ENCODE peak calls at places on chromosome 13, in five cellular contexts. H is neural progenitor cell, Z is GM23338, C is PC-3, K is SK-N-SH. F is an unnamed sample. For H3K36me3, the result is how much of the 10 kb centered on the place peaks cover.

GRCh38 chr13:60112771-60113170 is 51.0 kb downstream of the DIAPH3 start:
- DNase-seq in H (no peak), K (no peak), C (no peak), Z (no peak), F (no peak)

GRCh38 chr13:30526612-30527217 is 61.0 kb upstream of the HMGB1 start:
- DNase-seq in C (no peak), K (peak), Z (peak), H (peak), F (no peak)

GRCh38 chr13:31236211-31236786 is 36.5 kb downstream of the B3GLCT start:
- DNase-seq in Z (peak), K (peak), C (peak), H (peak), F (peak)

GRCh38 chr13:78139765-78140164 is 221.1 kb upstream of the EDNRB start:
- DNase-seq in C (no peak), H (no peak), K (peak), Z (no peak), F (no peak)

GRCh38 chr13:81381560-81381959 is 1040.6 kb upstream of the SPRY2 start:
- DNase-seq in H (no peak), C (no peak), K (no peak), Z (no peak), F (no peak)

GRCh38 chr13:48377857-48378256 is 35.1 kb downstream of the LPAR6 start:
- DNase-seq in Z (no peak), C (no peak), K (no peak), H (no peak), F (no peak)

GRCh38 chr13:28466151-28466550 is 28.8 kb downstream of the FLT1 start:
- DNase-seq in K (no peak), H (no peak), Z (no peak), C (peak), F (no peak)

GRCh38 chr13:50127017-50127725 is 111.9 kb downstream of the KCNRG start:
- DNase-seq in C (no peak), K (no peak), Z (peak), H (peak), F (no peak)

GRCh38 chr13:27607125-27607524 is 13.2 kb downstream of the LNX2 start:
- DNase-seq in C (peak), K (no peak), Z (no peak), H (no peak), F (no peak)

GRCh38 chr13:98345103-98345899 is 168.2 kb upstream of the RNF113B start:
- DNase-seq in K (peak), Z (no peak), H (no peak), C (no peak), F (no peak)
- TF ChIP-seq CTCF in K (no peak), Z (no peak), H (no peak), C (no peak), F (no peak)

GRCh38 chr13:70107125-70107497 is 515 bp upstream of the ATXN8OS start:
- DNase-seq in K (peak), H (peak), C (no peak), Z (no peak), F (no peak)
- H3K36me3 ChIP-seq in K (under half), H (under half), C (under half), Z (under half), F (under half)

DNA sequence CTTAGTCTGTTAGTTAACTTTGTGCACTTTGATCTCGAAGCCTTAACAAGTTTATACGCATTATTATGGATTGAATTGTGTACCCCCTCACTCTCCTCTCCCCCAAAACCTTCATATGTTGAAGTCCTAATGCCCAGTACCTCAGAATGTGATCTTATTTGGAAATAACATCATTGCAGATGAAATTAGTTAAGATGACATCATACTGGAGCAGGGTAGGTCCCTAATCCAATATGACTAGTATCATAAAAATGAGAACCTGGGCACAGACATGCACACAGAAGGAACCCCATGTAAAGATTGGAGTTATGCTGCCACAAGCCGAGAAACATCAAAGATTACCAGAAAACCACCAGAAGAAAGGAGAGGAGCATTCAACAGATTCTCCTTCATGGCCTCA is 85.8 kb upstream of the TSC22D1 start:
- DNase-seq in H (no peak), K (no peak), C (no peak), Z (no peak), F (no peak)
- TF ChIP-seq EZH2phosphoT487 in H (no peak), K (no peak), C (no peak), Z (no peak), F (no peak)

DNA sequence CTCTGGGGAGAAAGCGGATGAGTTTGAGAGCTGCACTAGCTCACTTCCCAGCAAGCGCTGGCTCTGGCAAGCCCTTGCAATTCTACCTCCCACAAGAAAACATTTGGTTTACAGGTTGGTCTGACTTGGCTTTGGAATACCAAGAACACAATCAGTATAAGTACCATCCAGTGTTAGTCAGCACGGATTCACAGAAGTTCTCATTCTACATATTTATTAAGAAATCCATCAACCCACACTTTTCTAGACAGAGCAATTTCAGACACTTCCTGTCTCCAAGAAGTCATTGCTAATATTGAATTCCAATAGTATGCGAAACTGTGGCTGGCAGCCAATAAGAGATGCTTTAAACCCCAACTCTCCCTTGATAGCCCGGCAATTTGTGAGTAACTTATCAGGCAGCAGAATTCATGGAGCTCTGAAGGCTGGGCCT is 59.5 kb upstream of the WASF3 start:
- DNase-seq in C (peak), H (no peak), Z (no peak), K (no peak), F (no peak)
- TF ChIP-seq CTCF in C (no peak), H (no peak), Z (no peak), K (no peak), F (no peak)

GRCh38 chr13:75796825-75797224 is 160.7 kb downstream of the LMO7 start:
- DNase-seq in C (peak), H (no peak), Z (no peak), K (no peak), F (no peak)
- H3K36me3 ChIP-seq in C (under half), H (under half), Z (under half), K (half or more), F (under half)

DNA sequence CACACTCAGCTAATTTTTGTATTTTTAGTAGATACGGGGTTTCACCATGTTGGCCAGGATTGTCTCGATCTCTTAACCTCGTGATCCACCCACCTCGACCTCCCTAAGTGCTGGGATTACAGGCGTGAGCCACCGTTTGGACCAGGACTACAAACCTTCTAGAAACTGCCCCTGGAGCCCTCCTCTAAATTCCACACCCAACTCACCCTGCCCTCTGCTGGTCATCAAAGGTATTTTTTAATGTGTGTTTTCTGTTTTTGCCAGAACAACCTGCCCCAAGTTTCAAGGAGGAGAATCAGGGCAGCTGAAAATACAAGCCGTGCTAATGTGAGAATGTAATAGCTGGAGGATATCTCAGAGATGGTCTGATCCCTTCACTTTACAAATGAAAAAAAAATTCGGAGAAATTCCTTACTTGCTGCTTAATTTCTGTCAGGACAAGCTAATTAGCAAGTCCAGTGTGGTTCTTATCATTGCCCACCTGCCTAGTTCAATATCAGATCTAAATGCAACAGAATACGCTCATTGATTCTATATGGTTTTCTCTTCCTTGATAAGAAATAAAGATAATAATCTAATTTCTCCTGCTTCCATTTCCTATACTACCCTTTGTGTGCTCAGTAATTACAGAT is 4.1 kb downstream of the ATP8A2 start:
- DNase-seq in K (peak), H (peak), C (peak), Z (peak), F (peak)
- TF ChIP-seq EZH2phosphoT487 in K (no peak), H (no peak), C (no peak), Z (no peak), F (no peak)

GRCh38 chr13:111460548-111461444 is 140.4 kb downstream of the TEX29 start:
- DNase-seq in Z (peak), H (peak), K (peak), C (peak), F (peak)
- TF ChIP-seq CTCF in Z (peak), H (peak), K (peak), C (peak), F (peak)

GRCh38 chr13:114013952-114014629 is 40.2 kb upstream of the C13orf46 start:
- DNase-seq in H (no peak), K (no peak), Z (no peak), C (no peak), F (no peak)

GRCh38 chr13:114012921-114013320 is 39.0 kb upstream of the C13orf46 start:
- DNase-seq in Z (no peak), C (no peak), H (no peak), K (no peak), F (no peak)

GRCh38 chr13:114012141-114012540 is 38.3 kb upstream of the C13orf46 start:
- DNase-seq in H (no peak), C (no peak), K (no peak), Z (no peak), F (no peak)

GRCh38 chr13:114015111-114015551 is 41.3 kb upstream of the C13orf46 start:
- DNase-seq in K (no peak), Z (no peak), H (no peak), C (no peak), F (no peak)

GRCh38 chr13:114013336-114013735 is 39.5 kb upstream of the C13orf46 start:
- DNase-seq in Z (no peak), K (no peak), C (no peak), H (no peak), F (no peak)
- H3K36me3 ChIP-seq in Z (under half), K (under half), C (under half), H (under half), F (under half)

GRCh38 chr13:112605531-112605990 is 17.6 kb upstream of the TUBGCP3 start:
- DNase-seq in H (no peak), K (no peak), C (no peak), Z (peak), F (no peak)
- TF ChIP-seq EZH2phosphoT487 in H (no peak), K (no peak), C (no peak), Z (no peak), F (no peak)

F was measured in OCI-LY7.